ENCODE peak calls at places on chromosomes 4 and X, in four cellular contexts. One of them, this sample, is unnamed. For H3K4me1, the result is how much of the 10 kb centered on the place peaks cover.

GRCh38 chr4:113057891-113058290 is 8.4 kb downstream of the ANK2 start:
- DNase-seq in HCT116: peak
- DNase-seq in cardiac muscle cell: no peak
- DNase-seq in uterus: no peak
- DNase-seq in this sample: no peak

GRCh38 chrX:24466025-24466424 is 939 bp downstream of the PDK3 start:
- DNase-seq in uterus: no peak
- DNase-seq in HCT116: no peak
- DNase-seq in cardiac muscle cell: no peak
- DNase-seq in this sample: no peak

GRCh38 chr4:124111922-124112321 is 600.6 kb downstream of the ANKRD50 start:
- DNase-seq in uterus: no peak
- DNase-seq in cardiac muscle cell: peak
- DNase-seq in HCT116: peak
- DNase-seq in this sample: no peak

GRCh38 chrX:10579018-10579752 is 41.2 kb downstream of the MID1 start:
- DNase-seq in cardiac muscle cell: no peak
- DNase-seq in uterus: no peak
- DNase-seq in HCT116: peak
- DNase-seq in this sample: no peak

GRCh38 chr4:126051709-126052424 is 737.1 kb downstream of the FAT4 start:
- DNase-seq in cardiac muscle cell: peak
- DNase-seq in uterus: no peak
- DNase-seq in HCT116: no peak
- DNase-seq in this sample: no peak

GRCh38 chrX:7244400-7244799 is 96.4 kb upstream of the PUDP start:
- DNase-seq in uterus: no peak
- DNase-seq in HCT116: no peak
- DNase-seq in cardiac muscle cell: no peak
- DNase-seq in this sample: no peak

GRCh38 chr4:183906736-183907651 is 1.9 kb downstream of the STOX2 start:
- DNase-seq in uterus: no peak
- DNase-seq in cardiac muscle cell: peak
- DNase-seq in HCT116: no peak
- DNase-seq in this sample: no peak

GRCh38 chr4:71198958-71199357 is 139.9 kb upstream of the SLC4A4 start:
- DNase-seq in HCT116: no peak
- DNase-seq in cardiac muscle cell: no peak
- DNase-seq in uterus: no peak
- DNase-seq in this sample: no peak

GRCh38 chr4:187603093-187603395 is 392.5 kb upstream of the ZFP42 start:
- DNase-seq in cardiac muscle cell: no peak
- DNase-seq in HCT116: no peak
- DNase-seq in uterus: no peak
- DNase-seq in this sample: no peak

GRCh38 chrX:15672886-15673285 is 8.3 kb upstream of the CLTRN start:
- DNase-seq in cardiac muscle cell: no peak
- DNase-seq in uterus: no peak
- DNase-seq in HCT116: no peak
- DNase-seq in this sample: no peak

GRCh38 chr4:184503869-184504300 is 29.5 kb upstream of the IRF2 start:
- DNase-seq in HCT116: no peak
- DNase-seq in uterus: no peak
- DNase-seq in cardiac muscle cell: no peak
- DNase-seq in this sample: no peak

GRCh38 chr4:123506311-123506685 is 109.7 kb downstream of the SPRY1 start:
- DNase-seq in cardiac muscle cell: no peak
- DNase-seq in uterus: no peak
- DNase-seq in HCT116: no peak
- DNase-seq in this sample: no peak

GRCh38 chr4:71230258-71230594 is 108.6 kb upstream of the SLC4A4 start:
- DNase-seq in uterus: no peak
- DNase-seq in HCT116: no peak
- DNase-seq in cardiac muscle cell: no peak
- DNase-seq in this sample: no peak

GRCh38 chr4:113888006-113888405 is 91.4 kb downstream of the ARSJ start:
- DNase-seq in uterus: no peak
- DNase-seq in cardiac muscle cell: no peak
- DNase-seq in HCT116: no peak
- DNase-seq in this sample: no peak

GRCh38 chr4:144582105-144582850 is 63.7 kb upstream of the HHIP start:
- DNase-seq in cardiac muscle cell: no peak
- DNase-seq in HCT116: no peak
- DNase-seq in uterus: no peak
- DNase-seq in this sample: no peak

GRCh38 chr4:185112104-185112503 is 31.0 kb upstream of the SLC25A4 start:
- DNase-seq in cardiac muscle cell: peak
- DNase-seq in HCT116: peak
- DNase-seq in uterus: peak
- DNase-seq in this sample: peak

GRCh38 chrX:2962346-2962745 is 33.2 kb upstream of the ARSD start:
- DNase-seq in HCT116: no peak
- DNase-seq in uterus: no peak
- DNase-seq in cardiac muscle cell: no peak
- DNase-seq in this sample: no peak

GRCh38 chr4:112377701-112378620 is 80.8 kb downstream of the ALPK1 start:
- DNase-seq in uterus: no peak
- DNase-seq in cardiac muscle cell: no peak
- DNase-seq in HCT116: no peak
- DNase-seq in this sample: no peak

GRCh38 chr4:151808120-151808529 is 47.3 kb upstream of the GATB start:
- DNase-seq in cardiac muscle cell: peak
- DNase-seq in uterus: no peak
- DNase-seq in HCT116: peak
- DNase-seq in this sample: no peak

GRCh38 chr4:79049840-79050520 is 110.7 kb upstream of the PAQR3 start:
- DNase-seq in uterus: no peak
- DNase-seq in cardiac muscle cell: no peak
- DNase-seq in HCT116: no peak
- DNase-seq in this sample: no peak

GRCh38 chrX:138908577-138908976 is 197.1 kb upstream of the FGF13 start:
- DNase-seq in uterus: no peak
- DNase-seq in HCT116: no peak
- DNase-seq in cardiac muscle cell: no peak
- DNase-seq in this sample: no peak

GRCh38 chrX:9311411-9312160 is 153.3 kb upstream of the TBL1X start:
- DNase-seq in uterus: no peak
- DNase-seq in HCT116: no peak
- DNase-seq in cardiac muscle cell: no peak
- DNase-seq in this sample: no peak

DNA sequence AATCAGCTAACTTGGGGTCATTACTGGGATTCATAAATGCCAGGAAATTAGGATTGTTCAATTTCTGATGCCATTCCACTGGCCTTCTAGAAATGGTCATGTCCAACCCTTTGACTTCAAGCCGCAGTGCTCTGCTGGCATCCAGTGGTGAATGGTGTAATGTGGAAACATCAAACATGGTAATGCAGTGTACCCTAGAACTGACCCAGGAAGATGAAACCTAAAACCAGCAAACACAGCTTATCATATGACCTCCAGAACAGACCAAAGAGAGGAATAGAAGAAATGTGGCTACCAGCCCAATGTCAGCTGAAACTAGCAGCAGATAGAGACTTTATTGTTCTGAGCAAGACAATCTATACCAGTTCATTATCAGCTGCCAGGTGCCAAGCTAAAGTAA is 13.8 kb downstream of the CXCL13 start:
- DNase-seq in uterus: no peak
- DNase-seq in cardiac muscle cell: no peak
- DNase-seq in HCT116: no peak
- DNase-seq in this sample: no peak
- TF ChIP-seq CTCF in uterus: no peak
- TF ChIP-seq CTCF in cardiac muscle cell: no peak
- TF ChIP-seq CTCF in HCT116: no peak
- TF ChIP-seq CTCF in this sample: no peak

DNA sequence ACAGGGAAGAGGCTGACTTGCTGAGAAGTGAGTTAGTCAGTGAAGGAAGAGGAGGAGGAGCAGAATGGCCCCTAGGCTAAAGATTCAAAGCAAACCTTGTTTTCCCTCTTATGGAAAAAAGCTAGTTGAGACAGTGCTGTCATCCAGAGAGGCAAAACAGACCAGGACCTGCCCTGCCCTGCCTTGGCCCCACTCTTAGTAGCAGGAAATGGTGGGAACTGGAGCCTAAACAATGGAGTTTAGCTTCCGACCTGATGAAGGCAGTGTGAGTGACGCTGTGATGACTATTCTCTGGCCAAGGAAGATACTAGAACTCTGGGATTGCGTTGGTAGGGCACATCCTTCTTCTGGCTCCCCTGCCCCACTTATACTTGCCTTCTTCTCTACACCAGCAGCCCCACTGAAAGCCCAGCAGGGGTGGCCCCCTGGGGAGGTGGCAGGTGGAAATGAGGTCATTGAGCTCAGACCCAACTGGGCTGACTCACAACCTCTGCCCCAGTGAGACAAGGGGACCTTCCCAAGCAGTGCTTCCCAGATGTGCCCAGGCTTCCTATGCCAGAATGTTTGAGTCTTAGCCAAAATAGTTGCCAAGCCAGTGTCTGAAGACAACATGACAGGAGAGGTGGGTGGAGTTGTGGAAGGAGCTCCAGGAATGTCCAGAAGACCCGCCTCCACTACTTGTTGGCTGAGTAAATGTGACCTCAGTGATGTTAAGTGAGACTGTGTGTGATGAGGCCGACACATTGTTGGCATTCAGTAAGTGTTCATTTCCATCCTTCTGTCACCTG is 38.8 kb downstream of the MSN start:
- DNase-seq in uterus: no peak
- DNase-seq in cardiac muscle cell: peak
- DNase-seq in HCT116: no peak
- DNase-seq in this sample: peak
- H3K4me1 ChIP-seq in uterus: under half
- H3K4me1 ChIP-seq in cardiac muscle cell: under half
- H3K4me1 ChIP-seq in HCT116: under half
- H3K4me1 ChIP-seq in this sample: under half

GRCh38 chr4:121800961-121801714 is at the start of gene EXOSC9:
- DNase-seq in HCT116: peak
- DNase-seq in cardiac muscle cell: peak
- DNase-seq in uterus: peak
- DNase-seq in this sample: peak
- TF ChIP-seq CTCF in HCT116: no peak
- TF ChIP-seq CTCF in cardiac muscle cell: no peak
- TF ChIP-seq CTCF in uterus: no peak
- TF ChIP-seq CTCF in this sample: peak

GRCh38 chrX:49287665-49288064 is 15.8 kb upstream of the GAGE10 start:
- DNase-seq in uterus: no peak
- DNase-seq in HCT116: no peak
- DNase-seq in cardiac muscle cell: no peak
- DNase-seq in this sample: no peak
- H3K4me1 ChIP-seq in uterus: under half
- H3K4me1 ChIP-seq in HCT116: under half
- H3K4me1 ChIP-seq in cardiac muscle cell: under half
- H3K4me1 ChIP-seq in this sample: under half

GRCh38 chr4:26787461-26788340 is 72.9 kb upstream of the STIM2 start:
- DNase-seq in HCT116: peak
- DNase-seq in cardiac muscle cell: peak
- DNase-seq in uterus: peak
- DNase-seq in this sample: no peak
- TF ChIP-seq CTCF in HCT116: no peak
- TF ChIP-seq CTCF in cardiac muscle cell: peak
- TF ChIP-seq CTCF in uterus: peak
- TF ChIP-seq CTCF in this sample: no peak